ENCODE peak calls at places on chromosomes 6 and 20, in eight cellular contexts. X is ascending aorta, L is heart right ventricle, F is neural progenitor cell, Z is cardiac muscle cell, D is SJSA1, A is iPS DF 6.9, I is IMR-90. Q is an unnamed sample. For H3K36me3 and H3K4me1, the result is how much of the 10 kb centered on the place peaks cover.

GRCh38 chr6:41177695-41178094 is 14.8 kb upstream of the TREM2 start:
- DNase-seq in L (no peak), Z (no peak), F (no peak), A (no peak), X (no peak), I (no peak), D (no peak), Q (no peak)

GRCh38 chr20:37574199-37574890 is 46.7 kb upstream of the BLCAP start:
- DNase-seq in A (no peak), F (no peak), X (peak), L (no peak), D (no peak), Z (no peak), I (no peak), Q (no peak)

GRCh38 chr6:26329763-26330511 is 35.1 kb upstream of the BTN3A2 start:
- DNase-seq in X (no peak), D (peak), A (no peak), F (peak), I (peak), L (no peak), Z (no peak), Q (no peak)

GRCh38 chr6:14476793-14477531 is 359.4 kb downstream of the CD83 start:
- DNase-seq in X (no peak), D (peak), L (peak), F (no peak), Z (no peak), I (peak), A (no peak), Q (peak)

GRCh38 chr6:128238248-128238647 is 282.2 kb downstream of the PTPRK start:
- DNase-seq in X (no peak), Z (no peak), I (no peak), A (no peak), D (no peak), F (no peak), L (no peak), Q (no peak)

GRCh38 chr6:74253261-74253660 is 557.3 kb downstream of the CD109 start:
- DNase-seq in A (no peak), L (no peak), F (no peak), D (no peak), X (no peak), Z (no peak), I (no peak), Q (no peak)

GRCh38 chr6:137630666-137631065 is 136.5 kb upstream of the OLIG3 start:
- DNase-seq in X (no peak), Z (no peak), A (no peak), F (no peak), I (no peak), D (no peak), L (no peak), Q (no peak)

GRCh38 chr6:165308926-165309731 is at the start of gene C6orf118:
- DNase-seq in D (peak), Z (peak), A (peak), X (no peak), L (peak), F (peak), I (peak), Q (no peak)

GRCh38 chr20:32010666-32011065 is 428 bp downstream of the CCM2L start:
- DNase-seq in I (no peak), X (no peak), D (no peak), Z (no peak), F (peak), A (no peak), L (no peak), Q (no peak)

GRCh38 chr20:45926731-45927070 is 7.8 kb upstream of the PCIF1 start:
- DNase-seq in Z (no peak), I (no peak), F (no peak), D (no peak), L (no peak), A (no peak), X (no peak), Q (no peak)

GRCh38 chr6:166167801-166168615 is at the start of gene TBXT:
- DNase-seq in L (no peak), Z (no peak), A (no peak), F (peak), D (no peak), X (no peak), I (no peak), Q (no peak)

GRCh38 chr6:7528565-7528964 is 12.9 kb upstream of the DSP start:
- DNase-seq in I (peak), X (no peak), A (no peak), Z (no peak), F (no peak), L (no peak), D (no peak), Q (no peak)

GRCh38 chr6:47733879-47734558 is 35.6 kb downstream of the ADGRF4 start:
- DNase-seq in I (peak), Z (peak), X (no peak), F (peak), A (no peak), D (no peak), L (peak), Q (no peak)

GRCh38 chr20:13800728-13801134 is 15.9 kb downstream of the NDUFAF5 start:
- DNase-seq in I (peak), D (no peak), F (no peak), L (peak), Z (peak), X (peak), A (no peak), Q (peak)

GRCh38 chr20:13022401-13023170 is 13.8 kb downstream of the SPTLC3 start:
- DNase-seq in A (no peak), D (peak), L (no peak), F (no peak), I (peak), X (no peak), Z (no peak), Q (no peak)

GRCh38 chr6:105402090-105402980 is 547 bp downstream of the PREP start:
- DNase-seq in X (peak), Z (no peak), I (peak), F (peak), A (no peak), L (peak), D (peak), Q (no peak)

GRCh38 chr20:60057866-60058807 is 99.9 kb downstream of the CDH26 start:
- DNase-seq in L (peak), A (no peak), Z (peak), F (peak), X (no peak), I (peak), D (no peak), Q (no peak)

GRCh38 chr6:125787791-125788190 is 3.0 kb upstream of the NCOA7 start:
- DNase-seq in L (no peak), A (no peak), I (peak), Z (no peak), F (no peak), X (no peak), D (no peak), Q (no peak)

GRCh38 chr6:34834789-34835518 is 43.1 kb downstream of the BLTP3A start:
- DNase-seq in D (no peak), X (no peak), L (no peak), Z (no peak), F (no peak), I (peak), A (no peak), Q (no peak)

GRCh38 chr6:64012351-64013060 is 376.9 kb downstream of the PHF3 start:
- DNase-seq in A (peak), L (no peak), X (no peak), Z (peak), F (peak), D (no peak), I (peak), Q (no peak)

GRCh38 chr6:13697857-13698256 is 13.8 kb downstream of the RANBP9 start:
- DNase-seq in Z (no peak), L (no peak), A (no peak), D (no peak), I (peak), F (no peak), X (no peak), Q (no peak)

GRCh38 chr6:118644007-118644406 is 7.4 kb downstream of the CEP85L start:
- DNase-seq in I (peak), F (no peak), D (no peak), Z (no peak), L (no peak), A (no peak), X (no peak), Q (no peak)

GRCh38 chr6:18897350-18897749 is 510.2 kb downstream of the RNF144B start:
- DNase-seq in A (no peak), X (no peak), F (no peak), I (no peak), L (no peak), Z (no peak), D (no peak), Q (no peak)

GRCh38 chr6:28659250-28659566 is 133.5 kb downstream of the GPX5 start:
- DNase-seq in D (no peak), L (no peak), I (no peak), A (no peak), X (no peak), Z (no peak), F (no peak), Q (no peak)

GRCh38 chr20:48445827-48446226 is 382.0 kb downstream of the PREX1 start:
- DNase-seq in Z (no peak), I (no peak), A (no peak), D (no peak), F (no peak), X (no peak), L (no peak), Q (no peak)

GRCh38 chr6:6905961-6906518 is 201.7 kb upstream of the RREB1 start:
- DNase-seq in F (no peak), A (no peak), L (no peak), X (no peak), Z (peak), D (no peak), I (no peak), Q (no peak)

GRCh38 chr6:64591682-64592081 is 956.1 kb downstream of the PHF3 start:
- DNase-seq in F (no peak), A (no peak), X (no peak), I (no peak), D (no peak), Z (no peak), L (peak), Q (no peak)

GRCh38 chr6:112337209-112337638 is 9.9 kb upstream of the RFPL4B start:
- DNase-seq in L (peak), Z (peak), F (peak), D (peak), X (peak), A (peak), I (peak), Q (peak)

GRCh38 chr6:25628471-25629201 is 23.4 kb upstream of the SCGN start:
- DNase-seq in L (no peak), A (no peak), I (no peak), Z (no peak), X (no peak), D (no peak), F (peak), Q (no peak)

GRCh38 chr20:34980543-34981213 is 25.0 kb downstream of the MYH7B start:
- DNase-seq in X (no peak), I (peak), D (no peak), Z (no peak), L (peak), F (peak), A (no peak), Q (no peak)

GRCh38 chr20:32970115-32970972 is 33.9 kb downstream of the SUN5 start:
- DNase-seq in Z (no peak), A (no peak), F (no peak), L (no peak), I (no peak), D (no peak), X (peak), Q (no peak)

GRCh38 chr6:98514073-98514720 is 320.2 kb upstream of the POU3F2 start:
- DNase-seq in F (no peak), X (no peak), L (no peak), D (no peak), Z (no peak), I (no peak), A (no peak), Q (no peak)

GRCh38 chr6:138847884-138848283 is 52.0 kb downstream of the ECT2L start:
- DNase-seq in D (no peak), Z (no peak), X (no peak), A (no peak), L (no peak), F (no peak), I (peak), Q (no peak)

GRCh38 chr6:14851286-14851685 is 394.6 kb upstream of the JARID2 start:
- DNase-seq in A (no peak), F (no peak), L (no peak), D (no peak), Z (no peak), I (peak), X (no peak), Q (no peak)

GRCh38 chr6:137717074-137718073 is 149.7 kb upstream of the TNFAIP3 start:
- DNase-seq in F (no peak), X (no peak), A (no peak), I (no peak), D (no peak), Z (no peak), L (no peak), Q (no peak)

GRCh38 chr6:15953152-15953880 is 175.6 kb upstream of the MYLIP start:
- DNase-seq in X (no peak), A (no peak), I (no peak), L (peak), D (no peak), F (no peak), Z (peak), Q (no peak)

GRCh38 chr20:47152078-47152477 is 204.4 kb downstream of the ZMYND8 start:
- DNase-seq in F (no peak), Z (no peak), D (no peak), A (no peak), I (no peak), L (no peak), X (no peak), Q (no peak)

GRCh38 chr6:116406678-116407345 is 36.1 kb downstream of the DSE start:
- DNase-seq in I (peak), F (no peak), X (no peak), D (peak), Z (no peak), L (no peak), A (no peak), Q (no peak)

GRCh38 chr6:7257521-7258230 is 55.3 kb downstream of the SSR1 start:
- DNase-seq in A (no peak), Z (no peak), I (no peak), D (no peak), F (no peak), L (no peak), X (no peak), Q (peak)

GRCh38 chr6:1286972-1287600 is 24.8 kb upstream of the FOXQ1 start:
- DNase-seq in D (peak), L (no peak), F (no peak), I (peak), X (no peak), Z (no peak), A (no peak), Q (no peak)

GRCh38 chr6:154245542-154245941 is 111.1 kb downstream of the IPCEF1 start:
- DNase-seq in D (no peak), X (no peak), I (no peak), A (no peak), F (peak), L (no peak), Z (no peak), Q (no peak)
- H3K4me3 ChIP-seq in D (no peak), X (no peak), I (no peak), A (no peak), F (no peak), L (no peak), Z (no peak), Q (no peak)

GRCh38 chr6:56594699-56595098 is 48.0 kb downstream of the DST start:
- DNase-seq in I (no peak), Z (no peak), D (no peak), X (no peak), F (no peak), L (no peak), A (no peak), Q (no peak)
- H3K36me3 ChIP-seq in I (under half), Z (under half), D (half or more), X (under half), F (under half), L (under half), A (under half), Q (under half)

DNA sequence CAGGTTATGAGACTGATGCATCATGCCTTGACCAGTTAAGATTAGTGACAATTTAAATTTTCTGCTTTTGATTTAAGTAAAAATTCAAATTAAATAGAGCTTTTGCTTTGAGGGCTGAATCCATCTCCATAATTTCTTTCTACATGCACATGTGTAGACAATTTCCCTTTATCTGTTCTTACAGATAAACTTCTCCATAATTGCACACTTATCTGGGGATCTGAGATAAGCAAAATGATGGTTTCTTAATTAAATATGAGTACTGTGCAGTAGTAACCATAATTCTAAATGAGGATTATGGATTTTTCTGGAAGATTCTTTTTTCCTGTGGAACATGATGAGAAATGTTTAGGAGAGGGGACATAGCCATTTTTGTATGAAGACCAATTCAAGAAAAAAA is 44.7 kb downstream of the ZFAND3 start:
- DNase-seq in D (no peak), A (no peak), Z (no peak), F (no peak), L (no peak), X (no peak), I (no peak), Q (no peak)
- H3K4me1 ChIP-seq in D (under half), A (under half), Z (under half), F (under half), L (half or more), X (under half), I (under half), Q (under half)

GRCh38 chr6:152184573-152185157 is 377.2 kb downstream of the ESR1 start:
- DNase-seq in A (no peak), F (no peak), X (no peak), L (no peak), Z (no peak), D (no peak), I (no peak), Q (no peak)
- H3K4me3 ChIP-seq in A (no peak), F (no peak), X (no peak), L (no peak), Z (no peak), D (no peak), I (no peak), Q (no peak)

DNA sequence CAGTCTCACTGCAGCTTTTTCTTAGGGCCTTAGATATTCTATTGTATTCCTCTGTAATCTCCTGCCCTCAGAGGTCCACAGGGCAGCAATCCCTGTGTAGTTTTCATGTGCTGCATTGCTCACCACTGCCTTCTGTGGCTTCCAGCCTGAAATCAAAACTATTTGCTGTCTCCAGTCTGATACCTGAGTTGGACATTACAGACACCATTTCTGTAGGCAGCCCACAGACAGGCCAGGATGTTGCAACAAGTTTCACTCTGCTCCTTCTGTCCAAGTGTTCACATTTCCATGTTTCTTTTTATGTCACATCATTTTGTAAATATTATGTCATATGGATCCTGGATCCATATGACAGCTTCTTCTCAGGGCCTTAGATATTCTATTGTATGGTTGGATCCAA is 21.8 kb downstream of the ECI2 start:
- DNase-seq in X (no peak), A (no peak), D (no peak), Z (no peak), L (no peak), I (peak), F (no peak), Q (no peak)
- H3K36me3 ChIP-seq in X (under half), A (under half), D (under half), Z (under half), L (under half), I (under half), F (under half), Q (under half)

DNA sequence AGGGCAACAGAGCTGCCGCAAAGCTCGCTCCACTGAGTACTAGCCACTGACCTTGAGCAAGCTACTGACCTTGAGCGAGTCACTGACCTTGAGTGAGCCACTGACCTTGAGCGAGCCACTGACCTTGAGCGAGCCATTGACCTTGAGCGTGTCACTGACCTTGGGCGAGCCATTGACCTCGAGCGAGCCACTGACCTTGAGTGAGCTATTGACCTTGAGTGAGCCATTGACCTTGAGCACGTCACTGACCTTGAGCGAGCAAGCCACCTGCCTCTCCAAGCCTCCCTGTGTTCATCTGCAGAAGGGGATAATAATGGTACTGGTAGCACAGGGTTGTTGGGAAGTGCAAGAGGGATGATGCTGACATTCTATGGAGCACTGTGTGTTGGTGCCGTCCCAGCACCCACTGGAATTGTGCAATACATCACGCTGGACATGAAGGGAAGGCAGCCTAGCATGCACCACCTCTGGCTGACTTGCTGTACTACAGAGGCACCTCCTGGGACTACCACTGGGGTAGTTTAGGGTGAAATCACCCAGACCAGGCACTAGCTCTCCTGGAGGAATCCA is 60.2 kb downstream of the CTCFL start:
- DNase-seq in F (no peak), D (no peak), A (no peak), Z (no peak), X (no peak), I (no peak), L (no peak), Q (peak)
- H3K4me1 ChIP-seq in F (under half), D (under half), A (under half), Z (under half), X (under half), I (under half), L (under half), Q (under half)

Q was measured in right lobe of liver.